ENCODE peak calls at places on chromosome 9, in eight cellular contexts. B is mammary epithelial cell, F is fibroblast of lung, D is NT2/D1, G is endodermal cell, U is neuronal stem cell, A is HCT116, O is IMR-90. I is an unnamed sample.

GRCh38 chr9:89854715-89855475 is 250.1 kb downstream of the GADD45G start:
- DNase-seq in G (peak; percentile 14), U (no peak), D (no peak), F (no peak), B (no peak), A (no peak), O (no peak), I (no peak)

GRCh38 chr9:117679425-117679824 is 24.8 kb upstream of the TLR4 start:
- DNase-seq in U (no peak), D (no peak), G (no peak), B (no peak), O (no peak), A (no peak), F (no peak), I (no peak)

GRCh38 chr9:117746263-117746662 is 42.1 kb downstream of the TLR4 start:
- DNase-seq in D (no peak), G (no peak), O (no peak), A (no peak), F (no peak), B (no peak), U (no peak), I (no peak)

GRCh38 chr9:5041390-5042115 is 56.5 kb downstream of the JAK2 start:
- DNase-seq in U (no peak), G (no peak), D (no peak), O (no peak), F (no peak), B (no peak), A (no peak), I (no peak)

GRCh38 chr9:31032206-31032605 is 1352.2 kb upstream of the ACO1 start:
- DNase-seq in F (no peak), D (no peak), O (no peak), U (no peak), G (no peak), A (no peak), B (no peak), I (no peak)

GRCh38 chr9:132977626-132978450 is 656 bp upstream of the GFI1B start:
- DNase-seq in B (peak; percentile 44), G (peak; percentile 94), D (peak; percentile 49), U (peak; percentile 56), F (peak; percentile 21), O (peak; percentile 31), A (peak; percentile 54), I (peak; percentile 53)

GRCh38 chr9:75911390-75911789 is 20.9 kb downstream of the PCSK5 start:
- DNase-seq in U (no peak), G (no peak), F (no peak), O (no peak), B (no peak), D (no peak), A (no peak), I (no peak)

GRCh38 chr9:81489048-81489447 is 200.3 kb downstream of the TLE1 start:
- DNase-seq in U (no peak), B (no peak), G (no peak), A (no peak), F (peak; percentile 20), O (peak; percentile 79), D (no peak), I (no peak)

GRCh38 chr9:16864741-16865434 is 5.6 kb downstream of the BNC2 start:
- DNase-seq in B (no peak), F (peak; percentile 83), A (no peak), D (no peak), G (no peak), U (no peak), O (peak; percentile 82), I (peak; percentile 57)

GRCh38 chr9:38066907-38067610 is 2.0 kb downstream of the SHB start:
- DNase-seq in D (no peak), A (no peak), F (peak; percentile 34), G (peak; percentile 78), B (peak; percentile 45), O (no peak), U (no peak), I (peak; percentile 74)

GRCh38 chr9:1659036-1659701 is 356.0 kb upstream of the SMARCA2 start:
- DNase-seq in B (no peak), A (no peak), F (no peak), O (no peak), U (no peak), G (no peak), D (no peak), I (no peak)

GRCh38 chr9:70954126-70954525 is 167.3 kb downstream of the TRPM3 start:
- DNase-seq in D (peak; percentile 46), B (peak; percentile 48), F (peak; percentile 97), O (peak; percentile 90), A (peak; percentile 2), U (peak; percentile 29), G (peak; percentile 80), I (peak; percentile 72)

GRCh38 chr9:69104830-69105527 is 69.1 kb upstream of the TJP2 start:
- DNase-seq in D (no peak), F (no peak), G (peak; percentile 85), O (no peak), U (no peak), A (peak; percentile 42), B (peak; percentile 70), I (no peak)

GRCh38 chr9:76603448-76603895 is 144.5 kb downstream of the GCNT1 start:
- DNase-seq in B (peak; percentile 12), A (no peak), G (no peak), D (no peak), U (no peak), F (peak; percentile 76), O (peak; percentile 29), I (peak; percentile 47)

GRCh38 chr9:121774715-121775613 is 123.5 kb downstream of the DAB2IP start:
- DNase-seq in D (no peak), B (no peak), U (no peak), A (no peak), O (no peak), F (no peak), G (no peak), I (no peak)

GRCh38 chr9:17470449-17470848 is 108.4 kb upstream of the SH3GL2 start:
- DNase-seq in A (no peak), F (no peak), O (no peak), U (no peak), G (no peak), B (no peak), D (no peak), I (no peak)

GRCh38 chr9:96080364-96080763 is 204.9 kb downstream of the ERCC6L2 start:
- DNase-seq in A (peak; percentile 65), G (no peak), D (no peak), U (no peak), F (peak; percentile 61), B (peak; percentile 95), O (no peak), I (no peak)

GRCh38 chr9:95044731-95045508 is 272.6 kb downstream of the FANCC start:
- DNase-seq in A (no peak), D (peak; percentile 69), G (peak; percentile 96), F (no peak), O (no peak), U (peak; percentile 69), B (no peak), I (no peak)

DNA sequence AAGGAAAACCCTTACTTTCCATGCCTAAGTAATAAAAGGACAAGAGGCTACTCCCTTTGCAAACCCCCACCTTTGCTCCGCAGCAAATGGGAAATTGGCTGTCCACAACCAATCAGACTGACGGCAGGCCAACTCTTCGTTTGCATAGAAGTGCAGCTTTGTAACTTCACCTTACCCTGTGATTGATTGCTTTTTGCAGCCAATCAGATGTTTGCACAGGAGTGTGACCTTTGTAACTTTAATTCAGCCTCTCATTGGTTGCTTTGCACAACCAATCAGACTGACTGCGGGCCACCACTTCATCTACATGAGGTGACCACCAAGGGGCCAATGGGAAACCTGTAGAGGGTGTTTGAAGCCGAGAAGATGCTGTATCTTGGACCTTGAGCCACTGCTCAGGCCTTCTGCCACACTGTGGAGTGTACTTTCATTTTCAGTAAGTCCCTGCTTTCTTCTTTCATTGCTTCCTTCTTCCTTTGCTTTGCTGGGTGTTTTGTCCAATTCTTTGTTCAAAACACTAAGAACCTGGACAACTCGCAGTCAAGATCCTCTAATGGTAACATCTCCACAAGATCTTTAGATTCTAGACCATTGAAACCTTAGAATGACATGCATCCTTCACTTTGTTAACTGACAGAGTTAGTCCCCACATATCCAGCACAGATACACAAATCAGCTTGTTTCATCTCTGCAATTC is 51.3 kb upstream of the FREM1 start:
- DNase-seq in D (no peak), F (no peak), A (no peak), U (no peak), O (no peak), G (peak; percentile 69), B (no peak), I (no peak)
- H3K4me3 ChIP-seq in D (no peak overlapping the region), F (no peak overlapping the region), A (no peak overlapping the region), U (no peak overlapping the region), O (no peak overlapping the region), G (no peak overlapping the region), B (no peak overlapping the region), I (no peak overlapping the region)

GRCh38 chr9:136662656-136663310 is at the start of gene EGFL7:
- DNase-seq in D (no peak), F (no peak), O (no peak), U (no peak), B (no peak), A (no peak), G (no peak), I (no peak)
- H3K9ac ChIP-seq in D (peak within 1 kb of the TSS; percentile 44), F (no peak within 1 kb of the TSS), O (no peak within 1 kb of the TSS), U (peak within 1 kb of the TSS; percentile 12), B (no peak within 1 kb of the TSS), A (no peak within 1 kb of the TSS), G (no peak within 1 kb of the TSS), I (no peak within 1 kb of the TSS)

DNA sequence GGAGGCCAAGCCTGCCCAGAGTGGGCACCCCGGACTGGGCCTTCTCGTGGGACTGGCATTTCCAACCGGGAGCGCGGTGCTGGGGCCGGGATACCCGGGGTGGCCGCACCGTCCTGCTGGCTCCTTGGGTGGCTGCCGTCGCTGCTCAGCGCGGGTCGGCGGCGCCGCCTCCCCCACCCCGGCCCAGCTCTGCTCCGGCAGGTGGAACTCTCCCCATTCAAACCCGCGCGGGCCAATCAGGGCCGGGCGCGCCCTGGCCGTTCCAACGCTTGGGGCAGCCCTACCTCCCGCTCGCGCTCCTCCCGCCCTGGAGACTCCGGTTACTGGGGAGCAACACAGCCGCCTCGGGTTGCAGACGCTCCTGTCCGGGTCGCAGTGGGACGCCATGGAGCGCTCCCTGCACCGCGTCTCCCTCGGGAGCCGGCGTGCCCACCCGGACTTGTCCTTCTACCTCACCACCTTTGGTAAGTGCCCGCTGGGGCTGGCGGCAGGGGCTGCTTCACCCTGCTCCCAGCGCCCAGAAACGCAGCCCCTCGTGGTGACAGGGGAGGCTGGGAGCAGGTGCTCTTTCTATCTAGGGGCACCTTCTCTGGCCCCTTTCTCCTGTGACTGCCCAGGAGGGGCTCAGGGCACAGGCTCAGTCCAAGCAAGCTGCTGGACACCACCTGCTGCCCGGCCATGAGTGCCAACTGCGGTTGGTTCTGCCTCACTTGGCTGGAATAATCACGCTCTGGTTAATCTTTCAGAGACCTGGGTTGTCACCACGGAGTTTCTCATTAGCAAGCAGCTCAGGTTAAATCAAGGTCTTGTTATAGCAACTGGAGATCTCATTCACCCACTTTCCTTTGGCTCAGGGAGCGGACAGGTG is at the start of gene RGS3:
- DNase-seq in D (peak; percentile 48), B (peak; percentile 29), G (peak; percentile 94), O (no peak), U (peak; percentile 72), F (peak; percentile 43), A (peak; percentile 42), I (peak; percentile 12)
- H3K4me3 ChIP-seq in D (peak within 1 kb of the TSS; percentile 44), B (no peak within 1 kb of the TSS), G (peak within 1 kb of the TSS; percentile 76), O (peak within 1 kb of the TSS; percentile 20), U (peak within 1 kb of the TSS; percentile 79), F (peak within 1 kb of the TSS; percentile 39), A (peak within 1 kb of the TSS; percentile 84), I (peak within 1 kb of the TSS; percentile 36)

DNA sequence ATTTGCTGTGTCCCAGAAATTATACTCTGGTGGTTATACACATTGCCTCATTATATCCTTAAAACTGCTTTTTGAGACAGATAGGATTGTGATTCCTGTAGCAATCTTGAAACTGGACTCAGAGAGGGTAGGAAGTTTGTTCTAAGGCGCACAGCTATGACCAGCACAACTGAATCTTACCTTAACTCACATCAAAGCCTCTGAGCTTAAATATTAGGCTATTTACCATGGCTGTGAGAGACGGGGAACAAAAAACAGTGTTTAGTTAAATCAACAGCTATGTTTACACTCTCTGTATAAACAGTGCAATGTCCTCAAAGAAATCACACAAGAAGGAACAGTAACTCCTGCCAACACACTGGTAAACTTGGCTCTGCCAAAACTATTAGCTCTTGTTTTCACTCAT is 50.9 kb upstream of the TUT7 start:
- DNase-seq in A (no peak), F (no peak), O (no peak), B (no peak), U (no peak), D (no peak), G (no peak), I (peak; percentile 23)
- H3K9ac ChIP-seq in A (no peak overlapping the region), F (no peak overlapping the region), O (no peak overlapping the region), B (no peak overlapping the region), U (no peak overlapping the region), D (no peak overlapping the region), G (no peak overlapping the region), I (peak overlapping the region; percentile 15)